ENCODE peak calls at places on chromosomes 11 and 22, in six cellular contexts. N is AG10803, S is AG09309, P is fibroblast of mammary gland, R is A673, U is cardiac fibroblast. M is an unnamed sample.
A peak's percentile ranks its signal among the peaks of the same experiment; 100 is the strongest.

GRCh38 chr11:83438438-83438837 is 152.3 kb upstream of the CCDC90B start:
- DNase-seq in S (no peak), P (no peak), U (no peak), R (no peak), N (no peak), M (no peak)

GRCh38 chr22:46871826-46872225 is 109.4 kb downstream of the TBC1D22A start:
- DNase-seq in U (no peak), S (no peak), N (no peak), P (no peak), R (no peak), M (no peak)

GRCh38 chr22:29330753-29331152 is 15.3 kb upstream of the RASL10A start:
- DNase-seq in N (peak; percentile 46), P (peak; percentile 66), S (no peak), U (peak; percentile 79), R (no peak), M (peak; percentile 60)

GRCh38 chr22:37741312-37741795 is 44.5 kb downstream of the TRIOBP start:
- DNase-seq in U (peak; percentile 99), R (peak; percentile 86), P (peak; percentile 99), S (peak; percentile 94), N (peak; percentile 98), M (peak; percentile 39)

GRCh38 chr22:46934746-46935491 is 172.5 kb downstream of the TBC1D22A start:
- DNase-seq in R (peak; percentile 52), U (peak; percentile 82), P (peak; percentile 94), S (peak; percentile 61), N (peak; percentile 84), M (no peak)

GRCh38 chr11:75383246-75383645 is 16.1 kb upstream of the RPS3 start:
- DNase-seq in S (no peak), U (no peak), N (no peak), R (no peak), P (no peak), M (no peak)

GRCh38 chr11:16779436-16779835 is 41.0 kb downstream of the C11orf58 start:
- DNase-seq in N (no peak), P (no peak), S (no peak), U (no peak), R (peak; percentile 24), M (no peak)

GRCh38 chr11:9379046-9379445 is 5.4 kb upstream of the IPO7 start:
- DNase-seq in P (no peak), N (no peak), S (no peak), U (no peak), R (no peak), M (no peak)

GRCh38 chr22:49954354-49954753 is 6.2 kb upstream of the PIM3 start:
- DNase-seq in U (no peak), R (no peak), S (no peak), P (no peak), N (no peak), M (no peak)

GRCh38 chr11:6568191-6568918 is 35.1 kb downstream of the RRP8 start:
- DNase-seq in P (peak; percentile 71), N (peak; percentile 57), R (peak; percentile 85), S (no peak), U (peak; percentile 87), M (no peak)
- TF ChIP-seq CTCF in P (no peak), N (no peak), R (peak; percentile 31), S (peak; percentile 6), U (no peak), M (no peak)

GRCh38 chr11:96340555-96340885 is 2.5 kb downstream of the MAML2 start:
- DNase-seq in P (peak; percentile 62), N (peak; percentile 57), U (peak; percentile 63), R (no peak), S (no peak), M (no peak)

GRCh38 chr11:96339704-96340554 is 3.1 kb downstream of the MAML2 start:
- DNase-seq in P (peak; percentile 61), U (peak; percentile 34), S (no peak), R (no peak), N (peak; percentile 38), M (no peak)

GRCh38 chr11:96342971-96343711 is at the start of gene MAML2:
- DNase-seq in U (peak; percentile 96), N (peak; percentile 91), P (peak; percentile 92), R (peak; percentile 99), S (peak; percentile 73), M (peak; percentile 91)

GRCh38 chr11:96342131-96342970 is 644 bp downstream of the MAML2 start:
- DNase-seq in P (no peak), S (no peak), R (peak; percentile 42), N (no peak), U (peak; percentile 43), M (no peak)

GRCh38 chr11:96341237-96342130 is 1.5 kb downstream of the MAML2 start:
- DNase-seq in S (no peak), N (peak; percentile 56), U (peak; percentile 74), R (no peak), P (peak; percentile 58), M (peak; percentile 24)
- TF ChIP-seq CTCF in S (peak; percentile 78), N (peak; percentile 53), U (peak; percentile 57), R (peak; percentile 47), P (peak; percentile 41), M (no peak)

DNA sequence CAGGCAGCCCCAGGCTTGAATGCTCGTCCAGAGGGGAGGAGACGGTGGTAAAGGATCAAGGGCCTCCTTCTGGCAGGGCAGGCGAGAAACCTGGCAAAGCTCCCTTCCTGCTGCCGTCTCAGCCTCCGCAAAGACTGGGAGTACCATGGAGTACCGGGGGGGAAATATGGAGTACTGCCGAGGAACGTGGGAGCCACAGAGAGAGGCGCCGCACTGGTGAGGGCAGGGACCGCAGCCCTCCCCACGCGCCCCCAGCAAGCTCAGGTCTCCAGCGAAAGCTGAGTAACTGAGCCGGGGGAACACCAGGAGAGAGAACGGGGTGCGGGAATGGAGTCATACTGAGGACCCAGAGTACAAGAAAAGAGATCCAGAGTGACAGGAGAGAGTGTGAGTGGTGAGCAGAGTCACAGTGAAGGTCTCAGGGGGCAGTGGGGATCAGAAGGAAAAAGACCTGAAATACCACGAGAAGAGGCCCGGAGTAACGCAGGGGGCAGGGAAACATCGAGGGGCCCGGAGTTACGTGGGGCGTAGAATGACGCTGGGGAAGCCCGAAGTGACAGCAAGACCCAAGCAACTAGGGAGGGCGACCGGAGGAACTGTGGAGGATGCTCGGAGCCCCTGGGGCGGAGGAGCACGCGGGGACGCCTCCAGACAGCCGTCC is 740 bp downstream of the EML3 start:
- DNase-seq in S (no peak), N (peak; percentile 70), P (peak; percentile 76), U (peak; percentile 90), R (peak; percentile 68), M (peak; percentile 27)
- TF ChIP-seq CTCF in S (no peak), N (no peak), P (no peak), U (no peak), R (no peak), M (no peak)

DNA sequence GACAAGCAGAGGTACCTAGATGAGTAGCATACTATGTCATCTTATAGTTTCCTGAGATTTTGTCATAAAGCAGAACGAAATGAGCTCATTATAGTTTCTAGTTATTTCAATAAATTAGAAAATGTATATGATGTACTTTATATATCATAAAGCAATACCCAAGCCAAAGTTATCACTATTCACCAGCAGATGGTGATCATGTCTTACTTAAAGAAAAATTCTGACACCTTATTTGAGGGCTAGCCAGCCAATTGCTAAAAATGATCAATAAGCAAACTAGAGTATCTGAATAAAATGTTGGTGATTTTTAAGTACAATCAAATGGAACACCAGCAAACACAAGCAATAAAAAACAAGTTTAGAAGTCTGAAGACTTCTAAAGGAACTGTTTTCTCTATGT is 44.1 kb downstream of the RSF1 start:
- DNase-seq in P (peak; percentile 21), U (peak; percentile 19), N (no peak), R (peak; percentile 50), S (no peak), M (no peak)
- TF ChIP-seq CTCF in P (peak; percentile 20), U (peak; percentile 22), N (peak; percentile 45), R (peak; percentile 59), S (peak; percentile 15), M (no peak)

DNA sequence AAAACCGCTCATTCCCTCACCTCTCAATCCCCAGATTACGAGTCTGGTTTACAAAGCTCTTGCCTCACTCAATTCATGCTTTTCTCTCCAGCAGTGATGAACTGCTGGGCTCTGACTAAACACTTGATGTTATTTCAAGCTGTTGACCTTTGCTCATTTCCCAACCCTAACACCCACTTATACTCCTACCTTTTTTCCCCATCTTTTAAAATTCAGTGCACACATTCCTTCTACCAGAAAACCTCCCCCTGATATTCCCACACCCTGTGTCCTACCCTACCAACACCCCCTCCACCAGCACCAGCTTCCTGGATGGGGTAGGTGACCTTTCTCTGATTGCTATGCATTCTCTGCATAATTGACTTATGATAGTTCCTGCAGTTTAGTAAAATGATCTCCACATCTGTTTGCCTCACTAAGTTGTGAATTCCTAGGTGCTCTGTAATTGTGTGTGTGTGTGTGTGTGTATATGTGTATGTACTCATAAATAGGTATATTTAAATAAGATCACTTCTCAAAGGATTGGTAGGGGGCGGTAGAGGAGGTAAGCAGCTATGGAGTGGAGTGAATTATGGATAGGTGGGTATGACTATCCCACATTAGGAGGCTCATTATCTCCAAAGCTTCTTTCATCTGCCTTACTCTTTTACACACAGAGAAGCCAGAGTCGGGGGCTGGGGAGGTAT is 842 bp downstream of the HEPACAM start:
- DNase-seq in N (peak; percentile 86), R (no peak), S (peak; percentile 74), U (peak; percentile 63), P (peak; percentile 90), M (no peak)
- TF ChIP-seq CTCF in N (peak; percentile 17), R (peak; percentile 22), S (peak; percentile 35), U (peak; percentile 9), P (peak; percentile 34), M (no peak)

DNA sequence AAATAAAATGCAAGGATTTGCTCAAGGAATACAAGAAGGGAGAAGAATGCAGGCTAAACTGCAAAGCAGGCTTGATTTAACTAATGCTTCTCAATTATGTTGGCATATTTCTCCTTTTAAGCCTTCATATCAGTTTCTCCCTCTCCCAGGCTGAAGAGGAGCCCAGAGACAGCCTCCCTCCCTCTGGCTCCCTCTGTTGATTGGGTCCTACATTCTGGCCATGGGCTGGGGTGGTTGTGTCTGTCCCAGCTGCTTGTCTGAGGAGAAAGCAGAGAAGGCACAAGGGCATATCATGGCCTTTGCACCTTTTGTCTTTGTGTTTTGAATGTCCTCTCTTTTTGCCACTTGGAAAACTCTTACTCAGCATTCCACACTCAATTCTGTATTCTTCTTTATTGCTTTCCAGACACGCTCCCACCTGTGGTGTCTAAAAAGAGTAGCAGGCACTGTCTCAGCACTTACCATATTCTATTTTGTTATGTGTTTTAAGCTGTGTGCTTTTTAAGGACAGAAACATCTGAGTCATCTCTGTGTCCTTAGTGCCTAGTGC is 77.4 kb downstream of the INSC start:
- DNase-seq in U (no peak), P (no peak), S (no peak), N (no peak), R (no peak), M (no peak)
- TF ChIP-seq CTCF in U (no peak), P (no peak), S (no peak), N (no peak), R (no peak), M (no peak)

GRCh38 chr11:6614446-6614845 is 2.4 kb upstream of the TAF10 start:
- DNase-seq in R (no peak), N (no peak), P (no peak), U (no peak), S (no peak), M (no peak)
- TF ChIP-seq CTCF in R (no peak), N (no peak), P (no peak), U (no peak), S (no peak), M (no peak)